ENCODE peak calls at places on chromosomes 13 and 19, in five cellular contexts. N, E, B, U and P are unnamed samples. For H3K4me1, the result is how much of the 10 kb centered on the place peaks cover.

GRCh38 chr13:45021250-45021649 is 31.9 kb downstream of the GPALPP1 start:
- DNase-seq in E (no peak), B (no peak), N (no peak), U (no peak), P (no peak)

GRCh38 chr19:47545061-47545948 is 27.6 kb downstream of the ZNF541 start:
- DNase-seq in B (no peak), U (no peak), N (no peak), E (no peak), P (peak)

GRCh38 chr19:33763661-33764343 is 32.9 kb upstream of the KCTD15 start:
- DNase-seq in E (no peak), B (peak), U (no peak), N (peak), P (no peak)

GRCh38 chr19:14015454-14016035 is 9.4 kb upstream of the RFX1 start:
- DNase-seq in U (no peak), B (no peak), N (no peak), E (no peak), P (no peak)

GRCh38 chr13:102089177-102089576 is 312.7 kb downstream of the FGF14 start:
- DNase-seq in B (no peak), E (peak), N (no peak), U (no peak), P (no peak)

GRCh38 chr19:47539747-47540311 is 25.0 kb upstream of the NAPA start:
- DNase-seq in E (peak), U (peak), N (no peak), B (no peak), P (no peak)

GRCh38 chr19:51750381-51751124 is 1.1 kb downstream of the FPR1 start:
- DNase-seq in B (no peak), U (no peak), E (no peak), N (no peak), P (no peak)

GRCh38 chr19:48509467-48510194 is 2.0 kb downstream of the LMTK3 start:
- DNase-seq in E (no peak), B (no peak), U (no peak), N (no peak), P (peak)

GRCh38 chr13:45242070-45242469 is 41.2 kb upstream of the KCTD4 start:
- DNase-seq in U (no peak), B (no peak), E (peak), N (peak), P (no peak)

GRCh38 chr13:55516610-55517009 is 1624.1 kb upstream of the PRR20A start:
- DNase-seq in E (no peak), N (peak), B (no peak), U (no peak), P (no peak)

GRCh38 chr19:48724796-48725753 is 5.5 kb upstream of the MAMSTR start:
- DNase-seq in E (peak), N (peak), U (no peak), B (peak), P (peak)

GRCh38 chr13:84607614-84608013 is 725.3 kb upstream of the SLITRK1 start:
- DNase-seq in E (no peak), N (no peak), B (no peak), U (no peak), P (no peak)

GRCh38 chr19:9070066-9070465 is 16.8 kb upstream of the OR1M1 start:
- DNase-seq in E (no peak), B (no peak), U (no peak), N (no peak), P (peak)

GRCh38 chr13:72651196-72651595 is 76.2 kb downstream of the MZT1 start:
- DNase-seq in E (peak), U (no peak), N (peak), B (no peak), P (no peak)

GRCh38 chr13:52454459-52454824 is 836 bp upstream of the CKAP2 start:
- DNase-seq in N (no peak), U (no peak), B (no peak), E (peak), P (peak)

GRCh38 chr13:88434953-88435352 is 763.8 kb downstream of the SLITRK5 start:
- DNase-seq in E (no peak), N (no peak), B (no peak), U (no peak), P (no peak)

GRCh38 chr19:12666305-12667048 is at the start of the genes MAN2B1 and WDR83:
- DNase-seq in B (peak), E (peak), N (peak), U (peak), P (peak)

GRCh38 chr19:27750697-27751391 is 1462.1 kb downstream of the UQCRFS1 start:
- DNase-seq in E (no peak), U (no peak), N (no peak), B (no peak), P (no peak)

GRCh38 chr13:92613921-92614320 is 612.7 kb upstream of the GPC6 start:
- DNase-seq in B (no peak), E (no peak), U (no peak), N (no peak), P (no peak)
- H3K4me1 ChIP-seq in B (under half), E (under half), U (under half), N (under half), P (under half)

GRCh38 chr19:39996811-39997594 is at the start of gene ZNF546:
- DNase-seq in N (peak), B (peak), E (peak), U (peak), P (peak)
- H3K4me1 ChIP-seq in N (under half), B (under half), E (under half), U (under half), P (under half)

GRCh38 chr19:6373813-6374108 is 1.2 kb downstream of the ALKBH7 start:
- DNase-seq in U (no peak), B (no peak), N (no peak), E (no peak), P (no peak)
- H3K4me1 ChIP-seq in U (under half), B (under half), N (under half), E (under half), P (under half)

DNA sequence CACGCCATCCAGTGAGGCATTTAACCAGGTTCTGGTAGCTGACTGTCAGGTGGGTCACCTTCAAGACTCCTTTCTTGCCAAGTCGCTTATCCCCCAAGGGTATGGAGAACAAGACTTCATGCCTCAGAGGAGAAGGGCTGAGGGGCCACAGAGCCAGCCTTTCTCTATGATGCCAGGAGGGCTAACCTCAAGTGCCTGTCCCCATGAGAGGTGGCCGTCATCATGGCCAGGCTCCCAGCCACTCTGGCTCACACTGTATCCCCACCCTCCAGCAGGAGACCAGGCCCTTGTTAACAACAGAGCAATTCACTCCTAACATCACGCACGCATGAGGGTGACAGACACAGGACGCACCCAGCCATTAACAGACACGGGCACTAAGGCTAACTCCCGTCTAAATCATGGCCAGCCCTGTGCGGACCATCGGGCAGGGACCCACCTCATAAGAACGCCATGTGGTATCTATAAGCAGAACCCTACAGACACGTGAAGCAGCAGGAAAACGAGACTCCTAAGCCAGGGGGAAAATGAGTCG is 38.6 kb upstream of the ISYNA1 start:
- DNase-seq in E (no peak), B (no peak), N (no peak), U (no peak), P (no peak)
- H3K4me1 ChIP-seq in E (under half), B (under half), N (under half), U (under half), P (under half)

GRCh38 chr13:46600943-46601311 is 48.0 kb downstream of the LRCH1 start:
- DNase-seq in E (no peak), N (no peak), U (no peak), B (no peak), P (no peak)
- H3K4me1 ChIP-seq in E (under half), N (under half), U (under half), B (under half), P (under half)

DNA sequence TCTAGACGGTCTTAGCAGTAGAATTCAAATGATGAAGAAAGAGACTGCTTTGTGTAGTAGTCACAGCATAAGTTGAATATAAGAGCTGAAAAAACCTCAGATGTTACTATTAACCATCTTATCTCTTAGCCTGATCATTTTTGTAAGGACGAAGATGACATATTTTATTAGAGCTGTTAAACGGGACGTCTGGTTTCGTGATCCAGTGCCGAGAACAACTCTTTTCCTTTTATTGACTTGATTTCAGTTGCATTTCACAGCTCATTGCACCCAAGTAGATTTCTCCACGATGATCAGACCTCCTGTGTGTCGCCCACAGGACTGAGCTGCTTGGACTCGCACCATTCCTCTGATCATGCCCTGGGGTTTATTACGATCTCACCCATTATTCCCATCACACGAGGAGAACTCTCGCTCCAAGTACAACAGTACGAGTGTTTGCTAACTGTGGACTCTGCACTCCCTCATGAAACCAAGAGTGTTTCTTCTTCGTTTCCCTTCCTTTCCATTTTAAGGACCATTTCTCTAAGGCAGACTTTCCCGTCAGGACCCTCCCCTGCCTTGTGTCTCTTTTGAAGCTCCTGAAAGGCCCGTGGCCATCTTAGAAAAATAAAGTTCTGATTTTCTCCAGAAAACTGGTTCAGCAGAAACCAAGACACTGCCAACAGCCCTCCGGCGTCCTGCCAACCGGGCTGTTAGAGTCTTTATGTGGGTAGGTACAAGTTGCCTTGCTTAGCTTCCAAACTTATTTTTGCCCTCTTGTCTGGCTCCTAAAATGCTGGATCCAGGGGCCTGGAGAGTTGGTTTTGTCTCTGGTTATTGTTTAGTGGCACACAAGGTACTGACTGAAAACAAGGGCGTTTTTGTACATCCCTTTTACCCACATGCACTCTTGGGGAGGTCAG is 48.2 kb upstream of the RNF113B start:
- DNase-seq in N (no peak), U (no peak), E (no peak), B (no peak), P (no peak)
- H3K4me1 ChIP-seq in N (under half), U (under half), E (under half), B (under half), P (under half)

GRCh38 chr19:18464646-18465045 is 26.7 kb upstream of the ISYNA1 start:
- DNase-seq in E (no peak), U (peak), N (no peak), B (no peak), P (no peak)
- H3K4me1 ChIP-seq in E (under half), U (half or more), N (under half), B (under half), P (under half)

GRCh38 chr13:106524108-106524507 is 11.4 kb downstream of the EFNB2 start:
- DNase-seq in U (no peak), E (no peak), B (no peak), N (peak), P (no peak)
- H3K4me1 ChIP-seq in U (under half), E (under half), B (under half), N (under half), P (under half)

GRCh38 chr13:37486171-37486661 is 112.4 kb downstream of the POSTN start:
- DNase-seq in B (no peak), E (no peak), N (no peak), U (no peak), P (no peak)

GRCh38 chr13:37490176-37490575 is 108.4 kb downstream of the POSTN start:
- DNase-seq in U (no peak), B (no peak), N (no peak), E (no peak), P (no peak)

GRCh38 chr13:37485766-37486165 is 112.8 kb downstream of the POSTN start:
- DNase-seq in N (no peak), U (no peak), E (no peak), B (no peak), P (no peak)

GRCh38 chr13:37491661-37492060 is 106.9 kb downstream of the POSTN start:
- DNase-seq in N (no peak), U (no peak), E (no peak), B (no peak), P (no peak)

GRCh38 chr13:37488682-37489081 is 109.9 kb downstream of the POSTN start:
- DNase-seq in N (no peak), E (no peak), B (no peak), U (no peak), P (no peak)
- H3K4me1 ChIP-seq in N (under half), E (under half), B (under half), U (under half), P (under half)